ENCODE peak calls at places on chromosomes 13 and 19, in five cellular contexts. P is tibial artery; I is fibroblast of lung; K is CD4-positive, alpha-beta memory T cell; C is pancreas. N is an unnamed sample. For H3K9me3, the result is how much of the 10 kb centered on the place peaks cover.

GRCh38 chr13:66809496-66809895 is 420.6 kb downstream of the PCDH9 start:
- DNase-seq in P (no peak), I (no peak), K (no peak), C (no peak), N (no peak)

GRCh38 chr13:20249913-20250312 is 17.8 kb upstream of the GJB6 start:
- DNase-seq in P (no peak), I (no peak), K (no peak), C (no peak), N (no peak)

GRCh38 chr13:46520188-46520587 is 32.8 kb upstream of the LRCH1 start:
- DNase-seq in P (no peak), I (no peak), K (no peak), C (no peak), N (no peak)

GRCh38 chr19:34999498-35000337 is at the start of gene GRAMD1A:
- DNase-seq in P (peak), I (peak), K (peak), C (peak), N (peak)

GRCh38 chr19:49335071-49335783 is at the start of gene CD37:
- DNase-seq in P (no peak), I (no peak), K (peak), C (peak), N (peak)

GRCh38 chr19:13138916-13139198 is 11.3 kb downstream of the STX10 start:
- DNase-seq in P (no peak), I (no peak), K (no peak), C (no peak), N (no peak)

GRCh38 chr13:47420568-47420967 is 523.7 kb upstream of the HTR2A start:
- DNase-seq in P (no peak), I (peak), K (no peak), C (no peak), N (no peak)

GRCh38 chr13:32947886-32948285 is 68.3 kb upstream of the KL start:
- DNase-seq in P (no peak), I (no peak), K (no peak), C (no peak), N (no peak)

GRCh38 chr13:97261254-97262015 is 39.3 kb downstream of the MBNL2 start:
- DNase-seq in P (no peak), I (no peak), K (no peak), C (no peak), N (no peak)

GRCh38 chr19:21519488-21519887 is 14.1 kb downstream of the ZNF429 start:
- DNase-seq in P (no peak), I (peak), K (no peak), C (no peak), N (no peak)

GRCh38 chr19:48746738-48747575 is at the start of gene IZUMO1:
- DNase-seq in P (peak), I (peak), K (peak), C (peak), N (no peak)

GRCh38 chr13:111184685-111185401 is 69.7 kb downstream of the ARHGEF7 start:
- DNase-seq in P (no peak), I (no peak), K (peak), C (no peak), N (no peak)

GRCh38 chr19:17435218-17435617 is 13.2 kb downstream of the TMEM221 start:
- DNase-seq in P (no peak), I (no peak), K (no peak), C (no peak), N (no peak)

GRCh38 chr13:22144806-22145205 is 473.9 kb downstream of the FGF9 start:
- DNase-seq in P (no peak), I (no peak), K (no peak), C (no peak), N (no peak)

GRCh38 chr13:77176350-77176749 is 149.4 kb upstream of the FBXL3 start:
- DNase-seq in P (no peak), I (peak), K (no peak), C (no peak), N (no peak)

GRCh38 chr13:85508683-85509329 is 290.4 kb downstream of the SLITRK6 start:
- DNase-seq in P (peak), I (peak), K (no peak), C (no peak), N (no peak)

GRCh38 chr13:72029981-72030380 is 163.0 kb upstream of the DACH1 start:
- DNase-seq in P (no peak), I (no peak), K (no peak), C (no peak), N (no peak)

GRCh38 chr19:30919737-30920136 is 429.5 kb downstream of the TSHZ3 start:
- DNase-seq in P (no peak), I (no peak), K (no peak), C (no peak), N (no peak)

GRCh38 chr19:46840157-46840942 is 10.3 kb downstream of the AP2S1 start:
- DNase-seq in P (no peak), I (peak), K (peak), C (no peak), N (no peak)

GRCh38 chr19:7874080-7874856 is at the start of gene PRR36:
- DNase-seq in P (no peak), I (no peak), K (no peak), C (peak), N (no peak)

GRCh38 chr19:35860818-35861639 is 4.3 kb downstream of the KIRREL2 start:
- DNase-seq in P (no peak), I (no peak), K (no peak), C (no peak), N (no peak)

GRCh38 chr13:111270765-111271164 is 49.7 kb upstream of the TEX29 start:
- DNase-seq in P (no peak), I (peak), K (no peak), C (no peak), N (no peak)

GRCh38 chr13:21338651-21339278 is 120.3 kb downstream of the ZDHHC20 start:
- DNase-seq in P (no peak), I (no peak), K (no peak), C (no peak), N (no peak)

GRCh38 chr13:32629313-32629712 is 43.1 kb downstream of the PDS5B start:
- DNase-seq in P (no peak), I (no peak), K (no peak), C (no peak), N (no peak)

GRCh38 chr19:40365613-40366401 is 17.3 kb downstream of the PLD3 start:
- DNase-seq in P (peak), I (peak), K (peak), C (no peak), N (no peak)

GRCh38 chr19:39217094-39217493 is 13.0 kb upstream of the SYCN start:
- DNase-seq in P (no peak), I (no peak), K (no peak), C (no peak), N (no peak)

GRCh38 chr13:20711301-20712044 is 8.0 kb downstream of the IL17D start:
- DNase-seq in P (no peak), I (no peak), K (no peak), C (no peak), N (no peak)

GRCh38 chr19:13103961-13104847 is 1.5 kb upstream of the LYL1 start:
- DNase-seq in P (peak), I (no peak), K (peak), C (peak), N (peak)

GRCh38 chr13:50375792-50376191 is 360.5 kb downstream of the KCNRG start:
- DNase-seq in P (no peak), I (peak), K (no peak), C (no peak), N (no peak)

GRCh38 chr13:85772379-85772778 is 26.8 kb downstream of the SLITRK6 start:
- DNase-seq in P (no peak), I (peak), K (no peak), C (no peak), N (no peak)

GRCh38 chr19:2982983-2983350 is 5.6 kb downstream of the TLE6 start:
- DNase-seq in P (peak), I (peak), K (no peak), C (peak), N (no peak)

GRCh38 chr13:24923305-24923640 is 159.3 kb downstream of the RNF17 start:
- DNase-seq in P (no peak), I (peak), K (no peak), C (no peak), N (no peak)

GRCh38 chr13:33918199-33918932 is 100.4 kb downstream of the RFC3 start:
- DNase-seq in P (no peak), I (peak), K (no peak), C (no peak), N (no peak)

GRCh38 chr19:35109395-35110112 is 6.1 kb upstream of the FXYD3 start:
- DNase-seq in P (no peak), I (no peak), K (no peak), C (no peak), N (no peak)

GRCh38 chr19:57778358-57778757 is 8.9 kb downstream of the ZNF586 start:
- DNase-seq in P (no peak), I (no peak), K (no peak), C (no peak), N (no peak)
- H3K9me3 ChIP-seq in P (half or more), I (under half), K (under half), C (under half), N (half or more)

GRCh38 chr19:31947436-31947835 is 398.0 kb upstream of the ZNF507 start:
- DNase-seq in P (no peak), I (no peak), K (no peak), C (no peak), N (no peak)
- H3K9me3 ChIP-seq in P (under half), I (under half), K (under half), C (under half), N (under half)

GRCh38 chr19:57016076-57016475 is 103.7 kb upstream of the USP29 start:
- DNase-seq in P (no peak), I (no peak), K (no peak), C (no peak), N (no peak)
- H3K9me3 ChIP-seq in P (under half), I (under half), K (under half), C (under half), N (under half)

GRCh38 chr13:41150058-41150457 is 17.5 kb upstream of the KBTBD6 start:
- DNase-seq in P (no peak), I (no peak), K (no peak), C (no peak), N (no peak)

GRCh38 chr13:41156611-41157010 is 24.0 kb upstream of the KBTBD6 start:
- DNase-seq in P (no peak), I (no peak), K (no peak), C (no peak), N (no peak)

GRCh38 chr13:41148421-41149283 is 16.1 kb upstream of the KBTBD6 start:
- DNase-seq in P (no peak), I (no peak), K (no peak), C (no peak), N (no peak)

GRCh38 chr13:41154042-41154441 is 21.4 kb upstream of the KBTBD6 start:
- DNase-seq in P (no peak), I (no peak), K (no peak), C (no peak), N (no peak)

GRCh38 chr13:41152005-41152404 is 19.4 kb upstream of the KBTBD6 start:
- DNase-seq in P (no peak), I (no peak), K (no peak), C (no peak), N (no peak)
- H3K9me3 ChIP-seq in P (under half), I (under half), K (under half), C (under half), N (under half)

GRCh38 chr13:19179916-19180315 is 1.7 kb downstream of the TUBA3C start:
- DNase-seq in P (no peak), I (no peak), K (no peak), C (no peak), N (no peak)
- H3K9me3 ChIP-seq in P (under half), I (under half), K (under half), C (under half), N (under half)

GRCh38 chr19:29439021-29439420 is 86.8 kb upstream of the VSTM2B start:
- DNase-seq in P (no peak), I (no peak), K (no peak), C (no peak), N (no peak)
- H3K9me3 ChIP-seq in P (under half), I (under half), K (under half), C (under half), N (under half)

DNA sequence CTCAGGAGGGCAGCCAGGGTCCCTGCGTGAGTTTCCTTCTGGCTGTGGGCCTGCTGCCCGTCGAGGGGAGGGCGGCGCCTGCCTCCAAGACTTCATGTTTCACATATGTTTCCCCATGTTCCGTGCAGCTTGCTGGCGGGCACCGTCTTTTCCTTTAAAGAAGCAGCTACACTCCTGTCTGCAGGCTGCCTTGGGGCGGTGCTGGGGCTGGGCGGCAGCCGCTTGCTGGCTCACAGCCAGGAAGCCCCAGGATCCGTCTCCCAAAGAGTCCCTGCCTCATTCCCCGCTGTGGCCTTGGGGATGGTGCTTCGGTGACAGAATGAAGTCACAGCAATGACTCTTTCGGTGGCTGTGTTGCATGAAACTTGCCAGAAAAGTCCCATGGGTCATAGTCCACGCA is 24.9 kb downstream of the PIAS4 start:
- DNase-seq in P (no peak), I (no peak), K (no peak), C (no peak), N (no peak)
- H3K9me3 ChIP-seq in P (under half), I (under half), K (under half), C (under half), N (under half)

GRCh38 chr13:29292045-29292444 is 303.4 kb downstream of the SLC7A1 start:
- DNase-seq in P (no peak), I (no peak), K (no peak), C (no peak), N (no peak)

GRCh38 chr13:29294869-29295268 is 300.6 kb downstream of the SLC7A1 start:
- DNase-seq in P (no peak), I (no peak), K (no peak), C (no peak), N (no peak)
- H3K9me3 ChIP-seq in P (under half), I (under half), K (under half), C (under half), N (under half)

DNA sequence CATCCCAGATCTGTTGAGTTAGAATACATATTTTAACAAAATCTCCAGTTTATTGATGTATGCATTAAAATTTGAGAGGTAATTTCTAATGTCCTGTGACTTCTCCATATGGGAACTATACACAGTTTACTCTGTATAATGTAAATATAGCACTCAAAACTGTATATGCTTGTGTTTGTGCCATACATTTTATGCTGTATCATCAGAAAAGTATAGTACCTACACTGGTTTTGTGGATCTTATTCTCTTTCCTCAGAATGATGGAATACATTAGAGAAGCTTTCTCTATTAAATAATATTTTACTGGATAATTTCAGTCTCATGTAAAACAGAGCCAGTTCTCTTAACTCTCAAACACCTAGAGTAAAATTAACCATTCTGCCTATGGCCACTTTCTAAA is 53.6 kb downstream of the ZNF254 start:
- DNase-seq in P (no peak), I (no peak), K (no peak), C (no peak), N (no peak)
- H3K9me3 ChIP-seq in P (half or more), I (under half), K (under half), C (under half), N (under half)